ENCODE peak calls at places on chromosomes 11 and 22, in seven cellular contexts. W is coronary artery, N is foreskin fibroblast, Q is GM13977, G is PC-9, V is epithelial cell of esophagus, F is upper lobe of right lung. Z is an unnamed sample.

GRCh38 chr11:61075891-61076290 is 26.4 kb upstream of the CD5 start:
- DNase-seq in F (no peak), G (peak; percentile 93), N (peak; percentile 41), W (no peak), V (peak; percentile 79), Q (no peak), Z (no peak)

GRCh38 chr11:86802601-86803051 is 2.3 kb downstream of the PRSS23 start:
- DNase-seq in N (peak; percentile 64), W (no peak), G (peak; percentile 93), V (peak; percentile 77), Q (no peak), F (no peak), Z (no peak)

GRCh38 chr22:44180706-44181032 is at the start of gene PARVG:
- DNase-seq in V (peak; percentile 36), N (no peak), G (no peak), F (no peak), Q (peak; percentile 85), W (no peak), Z (no peak)

GRCh38 chr11:67581469-67581868 is 2.1 kb upstream of the GSTP1 start:
- DNase-seq in V (peak; percentile 40), N (no peak), Q (no peak), G (peak; percentile 61), F (no peak), W (no peak), Z (no peak)

GRCh38 chr11:76700177-76701100 is 29.9 kb upstream of the LRRC32 start:
- DNase-seq in Q (no peak), W (no peak), N (peak; percentile 98), V (peak; percentile 72), F (no peak), G (peak; percentile 84), Z (no peak)

GRCh38 chr11:76752321-76753175 is 30.6 kb upstream of the TSKU start:
- DNase-seq in N (peak; percentile 96), G (no peak), F (peak; percentile 82), W (peak; percentile 93), V (peak; percentile 56), Q (no peak), Z (no peak)

GRCh38 chr22:45473626-45474237 is 29.0 kb upstream of the FBLN1 start:
- DNase-seq in G (no peak), V (no peak), W (no peak), F (peak; percentile 6), N (peak; percentile 36), Q (no peak), Z (peak; percentile 2)

GRCh38 chr11:104198576-104198975 is 34.6 kb upstream of the PDGFD start:
- DNase-seq in F (no peak), W (no peak), N (peak; percentile 41), G (no peak), Q (no peak), V (peak; percentile 48), Z (no peak)

GRCh38 chr11:69643646-69644045 is 2.7 kb downstream of the CCND1 start:
- DNase-seq in Q (no peak), G (no peak), V (no peak), N (no peak), W (peak; percentile 71), F (no peak), Z (no peak)

GRCh38 chr11:69642913-69643632 is 2.1 kb downstream of the CCND1 start:
- DNase-seq in V (peak; percentile 75), G (peak; percentile 66), N (peak; percentile 92), F (peak; percentile 91), W (peak; percentile 84), Q (peak; percentile 93), Z (no peak)

GRCh38 chr11:69644962-69645675 is 4.2 kb downstream of the CCND1 start:
- DNase-seq in N (no peak), W (no peak), G (no peak), V (no peak), Q (no peak), F (peak; percentile 63), Z (no peak)

GRCh38 chr11:69645801-69646492 is 5.0 kb downstream of the CCND1 start:
- DNase-seq in W (no peak), N (no peak), G (no peak), Q (no peak), V (no peak), F (peak; percentile 52), Z (no peak)

GRCh38 chr11:69644071-69644961 is 3.4 kb downstream of the CCND1 start:
- DNase-seq in G (peak; percentile 74), F (peak; percentile 95), Q (no peak), W (peak; percentile 81), V (peak; percentile 30), N (peak; percentile 95), Z (no peak)
- TF ChIP-seq CTCF in G (no peak), F (peak; percentile 26), Q (no peak), W (no peak), V (no peak), N (peak; percentile 34), Z (peak; percentile 52)

GRCh38 chr11:72609451-72609850 is 64.8 kb downstream of the PDE2A start:
- DNase-seq in N (no peak), Q (no peak), W (no peak), G (no peak), F (no peak), V (no peak), Z (no peak)
- TF ChIP-seq CTCF in N (no peak), Q (no peak), W (no peak), G (no peak), F (no peak), V (no peak), Z (no peak)

GRCh38 chr11:394034-394857 is at the start of gene PKP3:
- DNase-seq in V (peak; percentile 99), Q (no peak), W (no peak), F (peak; percentile 94), N (peak; percentile 73), G (peak; percentile 83), Z (no peak)

GRCh38 chr11:395866-396265 is 1.9 kb downstream of the PKP3 start:
- DNase-seq in W (no peak), G (no peak), N (no peak), V (peak; percentile 45), F (no peak), Q (no peak), Z (no peak)

GRCh38 chr11:394858-395655 is 1.0 kb downstream of the PKP3 start:
- DNase-seq in Q (no peak), G (no peak), F (no peak), V (peak; percentile 32), W (no peak), N (no peak), Z (no peak)

GRCh38 chr11:396948-397548 is 3.0 kb downstream of the PKP3 start:
- DNase-seq in Q (peak; percentile 95), F (no peak), N (peak; percentile 87), V (no peak), G (no peak), W (no peak), Z (no peak)

DNA sequence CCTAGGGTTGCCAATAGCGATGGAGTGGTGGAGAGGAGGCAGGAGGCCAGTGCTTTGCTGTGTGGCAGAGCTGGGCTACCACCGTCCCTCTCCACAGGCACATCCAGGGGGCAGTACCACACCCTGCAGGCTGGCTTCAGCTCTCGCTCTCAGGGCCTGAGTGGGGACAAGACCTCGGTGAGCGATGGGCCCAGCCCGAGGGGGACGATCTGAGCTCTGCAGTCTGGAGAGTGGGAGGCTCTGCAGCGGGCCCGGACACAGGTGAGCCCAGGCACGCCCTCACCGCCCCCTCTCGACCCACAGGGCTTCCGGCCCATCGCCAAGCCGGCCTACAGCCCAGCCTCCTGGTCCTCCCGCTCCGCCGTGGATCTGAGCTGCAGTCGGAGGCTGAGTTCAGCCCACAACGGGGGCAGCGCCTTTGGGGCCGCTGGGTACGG is 2.5 kb downstream of the PKP3 start:
- DNase-seq in G (no peak), W (no peak), F (no peak), V (peak; percentile 38), N (peak; percentile 59), Q (peak; percentile 74), Z (no peak)
- TF ChIP-seq CTCF in G (no peak), W (no peak), F (no peak), V (peak; percentile 23), N (peak; percentile 20), Q (peak; percentile 18), Z (peak; percentile 69)

DNA sequence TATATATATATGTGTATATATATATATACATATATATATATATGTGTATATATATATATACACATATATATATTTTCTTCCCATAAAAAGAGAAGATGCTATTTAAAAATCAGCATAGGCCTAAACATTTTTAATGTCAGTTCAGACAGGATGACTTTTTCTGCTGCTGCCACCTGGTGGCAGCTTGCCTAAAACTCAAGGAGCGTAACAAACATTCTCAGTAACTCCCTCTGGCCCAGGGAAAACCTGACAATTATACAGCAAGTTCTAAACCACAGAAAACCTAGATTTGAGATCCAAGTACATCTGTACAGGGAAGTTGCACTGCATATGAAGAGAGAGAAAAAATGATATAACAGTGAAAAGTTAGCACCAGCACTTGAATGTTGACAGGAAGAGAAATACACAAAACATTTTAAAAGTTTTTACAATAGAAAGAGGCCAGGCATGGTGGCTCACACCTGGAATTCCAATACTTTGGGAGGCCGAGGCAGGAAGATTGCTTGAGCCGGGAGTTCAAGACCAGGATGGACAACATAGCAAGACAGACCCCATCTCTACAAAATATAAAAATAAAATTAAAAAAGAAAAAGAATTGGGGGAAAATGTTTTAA is 16.6 kb downstream of the OR8A1 start:
- DNase-seq in V (peak; percentile 64), N (peak; percentile 81), F (peak; percentile 70), W (no peak), G (no peak), Q (peak; percentile 30), Z (no peak)
- TF ChIP-seq CTCF in V (peak; percentile 78), N (peak; percentile 77), F (peak; percentile 67), W (peak; percentile 17), G (peak; percentile 73), Q (peak; percentile 80), Z (peak; percentile 82)

Z was measured in chondrocyte.